ENCODE peak calls at places on chromosomes 2 and 18, in five cellular contexts. H, F, J, N and E are unnamed samples.

GRCh38 chr2:111173856-111174255 is 53.1 kb downstream of the BCL2L11 start:
- DNase-seq in H (no peak), F (no peak), J (no peak), N (no peak), E (no peak)

GRCh38 chr2:179536185-179536584 is 271.6 kb upstream of the SESTD1 start:
- DNase-seq in H (no peak), F (no peak), J (no peak), N (peak; percentile 13), E (no peak)

GRCh38 chr18:62979172-62979571 is 263.8 kb downstream of the PHLPP1 start:
- DNase-seq in H (no peak), F (no peak), J (no peak), N (peak; percentile 78), E (peak; percentile 18)

GRCh38 chr2:96556441-96557330 is 20.1 kb downstream of the ARID5A start:
- DNase-seq in H (no peak), F (peak; percentile 65), J (peak; percentile 45), N (peak; percentile 86), E (peak; percentile 56)

GRCh38 chr2:72949045-72949444 is 31.7 kb downstream of the EMX1 start:
- DNase-seq in H (no peak), F (no peak), J (no peak), N (no peak), E (no peak)

GRCh38 chr2:66490588-66491001 is 55.7 kb downstream of the MEIS1 start:
- DNase-seq in H (no peak), F (no peak), J (no peak), N (no peak), E (no peak)

GRCh38 chr18:46632401-46633089 is 24.5 kb downstream of the LOXHD1 start:
- DNase-seq in H (peak; percentile 65), F (no peak), J (no peak), N (peak; percentile 34), E (no peak)

GRCh38 chr18:57086163-57086562 is 60.7 kb upstream of the BOD1L2 start:
- DNase-seq in H (no peak), F (no peak), J (no peak), N (no peak), E (no peak)

GRCh38 chr18:36379426-36379984 is 82.0 kb downstream of the FHOD3 start:
- DNase-seq in H (no peak), F (no peak), J (no peak), N (no peak), E (no peak)

GRCh38 chr2:205364261-205364660 is 318.0 kb upstream of the NRP2 start:
- DNase-seq in H (no peak), F (no peak), J (no peak), N (no peak), E (no peak)

GRCh38 chr2:136407113-136407951 is 289.4 kb upstream of the CXCR4 start:
- DNase-seq in H (no peak), F (no peak), J (no peak), N (no peak), E (no peak)

GRCh38 chr18:77136076-77136718 is 3.6 kb upstream of the MBP start:
- DNase-seq in H (no peak), F (no peak), J (no peak), N (no peak), E (no peak)

GRCh38 chr2:136527560-136527959 is 237.8 kb upstream of the THSD7B start:
- DNase-seq in H (no peak), F (no peak), J (no peak), N (peak; percentile 2), E (no peak)

GRCh38 chr18:50806208-50806616 is 13.6 kb downstream of the MRO start:
- DNase-seq in H (no peak), F (peak; percentile 64), J (no peak), N (no peak), E (peak; percentile 44)

GRCh38 chr2:184030978-184031377 is 567.4 kb upstream of the ZNF804A start:
- DNase-seq in H (no peak), F (no peak), J (no peak), N (no peak), E (no peak)

GRCh38 chr18:48050176-48050575 is 119.7 kb upstream of the SMAD2 start:
- DNase-seq in H (no peak), F (no peak), J (no peak), N (no peak), E (peak; percentile 31)

GRCh38 chr2:177239053-177239452 is 25.5 kb downstream of the NFE2L2 start:
- DNase-seq in H (no peak), F (no peak), J (no peak), N (no peak), E (no peak)

GRCh38 chr2:113234721-113235346 is 43.9 kb downstream of the PAX8 start:
- DNase-seq in H (no peak), F (no peak), J (no peak), N (no peak), E (no peak)

GRCh38 chr2:138493334-138493733 is 8.2 kb upstream of the SPOPL start:
- DNase-seq in H (no peak), F (no peak), J (no peak), N (no peak), E (no peak)

GRCh38 chr2:153623020-153623419 is 144.5 kb upstream of the RPRM start:
- DNase-seq in H (no peak), F (no peak), J (no peak), N (no peak), E (no peak)

GRCh38 chr2:198597648-198598047 is 793.3 kb downstream of the PLCL1 start:
- DNase-seq in H (no peak), F (no peak), J (no peak), N (no peak), E (peak; percentile 16)

GRCh38 chr2:235820571-235820970 is 326.7 kb downstream of the AGAP1 start:
- DNase-seq in H (no peak), F (no peak), J (no peak), N (no peak), E (no peak)

GRCh38 chr2:96747061-96747460 is 7.2 kb upstream of the LMAN2L start:
- DNase-seq in H (no peak), F (no peak), J (no peak), N (peak; percentile 23), E (no peak)